ENCODE peak calls at places on chromosomes 6 and 20, in six cellular contexts. L is GM23338; U is stimulated activated CD4-positive, alpha-beta T cell treated with anti-CD3 and anti-CD28 coated beads, Interleukin-2, amount 100 ng/mL, for 48 hours; S is H1; A is NCI-H1436; Z is GF-D8. N is an unnamed sample.
A peak's percentile ranks its signal among the peaks of the same experiment; 100 is the strongest.

GRCh38 chr6:100344761-100345160 is 120.0 kb downstream of the SIM1 start:
- DNase-seq in L (no peak), U (no peak), S (no peak), A (no peak), Z (no peak), N (no peak)

GRCh38 chr20:32972181-32973076 is 31.8 kb downstream of the SUN5 start:
- DNase-seq in L (peak; percentile 13), U (peak; percentile 64), S (peak; percentile 46), A (no peak), Z (peak; percentile 95), N (no peak)

GRCh38 chr20:43755851-43756250 is 29.0 kb upstream of the GTSF1L start:
- DNase-seq in L (no peak), U (no peak), S (no peak), A (no peak), Z (no peak), N (no peak)

GRCh38 chr20:1877604-1878195 is 17.5 kb upstream of the SIRPA start:
- DNase-seq in L (no peak), U (no peak), S (no peak), A (no peak), Z (no peak), N (no peak)

GRCh38 chr20:5159928-5160327 is 33.1 kb downstream of the CDS2 start:
- DNase-seq in L (no peak), U (no peak), S (no peak), A (no peak), Z (no peak), N (no peak)

GRCh38 chr20:51600950-51601349 is 58.4 kb upstream of the NFATC2 start:
- DNase-seq in L (no peak), U (no peak), S (no peak), A (no peak), Z (no peak), N (no peak)

GRCh38 chr6:139290787-139291294 is 957 bp downstream of the TXLNB start:
- DNase-seq in L (no peak), U (no peak), S (no peak), A (no peak), Z (peak; percentile 72), N (peak; percentile 7)

GRCh38 chr6:57135885-57136284 is 36.2 kb upstream of the BAG2 start:
- DNase-seq in L (no peak), U (no peak), S (no peak), A (no peak), Z (no peak), N (no peak)

GRCh38 chr6:13248053-13248452 is 80.3 kb downstream of the TBC1D7 start:
- DNase-seq in L (peak; percentile 47), U (no peak), S (no peak), A (peak; percentile 77), Z (no peak), N (peak; percentile 77)

GRCh38 chr20:46999821-47000465 is 105.3 kb downstream of the EYA2 start:
- DNase-seq in L (no peak), U (no peak), S (no peak), A (no peak), Z (no peak), N (peak; percentile 68)

GRCh38 chr6:107690864-107691661 is 133.1 kb downstream of the SCML4 start:
- DNase-seq in L (peak; percentile 30), U (no peak), S (no peak), A (no peak), Z (no peak), N (no peak)

GRCh38 chr20:49851234-49851755 is 38.7 kb downstream of the SLC9A8 start:
- DNase-seq in L (no peak), U (no peak), S (no peak), A (no peak), Z (no peak), N (no peak)

GRCh38 chr20:33650111-33650752 is 11.9 kb upstream of the C20orf144 start:
- DNase-seq in L (no peak), U (no peak), S (no peak), A (no peak), Z (no peak), N (no peak)

GRCh38 chr20:51412991-51413471 is 129.5 kb downstream of the NFATC2 start:
- DNase-seq in L (no peak), U (no peak), S (no peak), A (no peak), Z (no peak), N (no peak)

GRCh38 chr20:24475356-24475755 is 5.9 kb downstream of the SYNDIG1 start:
- DNase-seq in L (no peak), U (no peak), S (no peak), A (no peak), Z (no peak), N (no peak)